ENCODE peak calls at places on chromosomes 1 and 21, in eight cellular contexts. One of them, this sample, is unnamed. For H3K27me3, the result is how much of the 10 kb centered on the place peaks cover.

GRCh38 chr1:97770376-97770775 is 150.5 kb downstream of the DPYD start:
- DNase-seq in AG04450: no peak
- DNase-seq in neural progenitor cell: no peak
- DNase-seq in trophoblast cell: no peak
- DNase-seq in CD4-positive, alpha-beta T cell: no peak
- DNase-seq in Peyer's patch: no peak
- DNase-seq in body of pancreas: no peak
- DNase-seq in right atrium auricular region: no peak
- DNase-seq in this sample: no peak

GRCh38 chr1:156310962-156311361 is 11.9 kb upstream of the VHLL start:
- DNase-seq in AG04450: no peak
- DNase-seq in neural progenitor cell: no peak
- DNase-seq in trophoblast cell: no peak
- DNase-seq in CD4-positive, alpha-beta T cell: no peak
- DNase-seq in Peyer's patch: no peak
- DNase-seq in body of pancreas: no peak
- DNase-seq in right atrium auricular region: no peak
- DNase-seq in this sample: peak

GRCh38 chr21:42499430-42500106 is 3.5 kb upstream of the RSPH1 start:
- DNase-seq in AG04450: no peak
- DNase-seq in neural progenitor cell: peak
- DNase-seq in trophoblast cell: no peak
- DNase-seq in CD4-positive, alpha-beta T cell: no peak
- DNase-seq in Peyer's patch: no peak
- DNase-seq in body of pancreas: no peak
- DNase-seq in right atrium auricular region: no peak
- DNase-seq in this sample: no peak

GRCh38 chr1:91124989-91125417 is 103.2 kb upstream of the ZNF644 start:
- DNase-seq in AG04450: no peak
- DNase-seq in neural progenitor cell: peak
- DNase-seq in trophoblast cell: no peak
- DNase-seq in CD4-positive, alpha-beta T cell: no peak
- DNase-seq in Peyer's patch: no peak
- DNase-seq in body of pancreas: peak
- DNase-seq in right atrium auricular region: no peak
- DNase-seq in this sample: no peak

GRCh38 chr1:65832296-65832695 is 39.6 kb downstream of the PDE4B start:
- DNase-seq in AG04450: no peak
- DNase-seq in neural progenitor cell: no peak
- DNase-seq in trophoblast cell: no peak
- DNase-seq in CD4-positive, alpha-beta T cell: no peak
- DNase-seq in Peyer's patch: no peak
- DNase-seq in body of pancreas: no peak
- DNase-seq in right atrium auricular region: no peak
- DNase-seq in this sample: no peak

GRCh38 chr1:193539731-193540459 is 353.5 kb upstream of the B3GALT2 start:
- DNase-seq in AG04450: no peak
- DNase-seq in neural progenitor cell: no peak
- DNase-seq in trophoblast cell: no peak
- DNase-seq in CD4-positive, alpha-beta T cell: no peak
- DNase-seq in Peyer's patch: peak
- DNase-seq in body of pancreas: no peak
- DNase-seq in right atrium auricular region: no peak
- DNase-seq in this sample: no peak

GRCh38 chr1:39406533-39407478 is 84.6 kb upstream of the BMP8A start:
- DNase-seq in AG04450: no peak
- DNase-seq in neural progenitor cell: peak
- DNase-seq in trophoblast cell: peak
- DNase-seq in CD4-positive, alpha-beta T cell: no peak
- DNase-seq in Peyer's patch: no peak
- DNase-seq in body of pancreas: no peak
- DNase-seq in right atrium auricular region: no peak
- DNase-seq in this sample: no peak

GRCh38 chr1:203346060-203346754 is 4.7 kb downstream of the FMOD start:
- DNase-seq in AG04450: no peak
- DNase-seq in neural progenitor cell: no peak
- DNase-seq in trophoblast cell: no peak
- DNase-seq in CD4-positive, alpha-beta T cell: no peak
- DNase-seq in Peyer's patch: no peak
- DNase-seq in body of pancreas: no peak
- DNase-seq in right atrium auricular region: no peak
- DNase-seq in this sample: peak

GRCh38 chr1:109112652-109113285 is 1.1 kb upstream of the ELAPOR1 start:
- DNase-seq in AG04450: peak
- DNase-seq in neural progenitor cell: peak
- DNase-seq in trophoblast cell: peak
- DNase-seq in CD4-positive, alpha-beta T cell: peak
- DNase-seq in Peyer's patch: peak
- DNase-seq in body of pancreas: peak
- DNase-seq in right atrium auricular region: peak
- DNase-seq in this sample: peak

GRCh38 chr1:109111386-109112055 is 2.4 kb upstream of the ELAPOR1 start:
- DNase-seq in AG04450: no peak
- DNase-seq in neural progenitor cell: no peak
- DNase-seq in trophoblast cell: no peak
- DNase-seq in CD4-positive, alpha-beta T cell: no peak
- DNase-seq in Peyer's patch: no peak
- DNase-seq in body of pancreas: no peak
- DNase-seq in right atrium auricular region: no peak
- DNase-seq in this sample: no peak

GRCh38 chr1:109109906-109110305 is 4.0 kb upstream of the ELAPOR1 start:
- DNase-seq in AG04450: no peak
- DNase-seq in neural progenitor cell: no peak
- DNase-seq in trophoblast cell: no peak
- DNase-seq in CD4-positive, alpha-beta T cell: no peak
- DNase-seq in Peyer's patch: no peak
- DNase-seq in body of pancreas: no peak
- DNase-seq in right atrium auricular region: no peak
- DNase-seq in this sample: no peak

GRCh38 chr1:109113787-109114568 is at the start of gene ELAPOR1:
- DNase-seq in AG04450: no peak
- DNase-seq in neural progenitor cell: peak
- DNase-seq in trophoblast cell: peak
- DNase-seq in CD4-positive, alpha-beta T cell: peak
- DNase-seq in Peyer's patch: peak
- DNase-seq in body of pancreas: peak
- DNase-seq in right atrium auricular region: no peak
- DNase-seq in this sample: peak

DNA sequence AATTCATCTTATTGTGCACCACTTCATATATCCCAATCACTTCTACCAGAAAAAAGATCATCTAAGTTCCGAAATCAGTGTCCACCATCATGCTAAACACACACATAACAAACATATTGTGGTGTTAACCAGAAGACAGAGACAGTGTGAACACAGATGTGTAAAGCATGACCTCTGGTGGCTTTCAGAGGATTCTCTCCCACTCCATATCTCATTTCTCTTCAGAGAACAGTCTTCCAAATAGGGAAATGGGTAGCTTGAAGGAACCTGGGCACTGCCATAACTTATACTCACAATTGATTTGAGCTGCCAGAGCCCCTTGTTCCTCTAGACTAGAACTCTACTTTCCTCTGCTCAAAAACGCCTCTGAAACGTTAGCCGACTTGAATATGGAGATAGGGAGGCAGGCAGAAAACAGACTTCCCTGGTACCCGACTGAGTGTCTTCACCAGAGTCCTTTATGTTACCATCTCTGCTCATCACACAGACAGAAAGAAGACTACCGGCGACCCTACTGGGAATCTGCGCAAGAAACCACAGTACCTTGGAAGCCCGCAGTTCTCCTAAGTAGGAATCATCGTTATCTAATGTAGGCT is 1.8 kb upstream of the ELAPOR1 start:
- DNase-seq in AG04450: no peak
- DNase-seq in neural progenitor cell: no peak
- DNase-seq in trophoblast cell: peak
- DNase-seq in CD4-positive, alpha-beta T cell: no peak
- DNase-seq in Peyer's patch: no peak
- DNase-seq in body of pancreas: no peak
- DNase-seq in right atrium auricular region: no peak
- DNase-seq in this sample: no peak
- H3K27ac ChIP-seq in AG04450: no peak
- H3K27ac ChIP-seq in neural progenitor cell: no peak
- H3K27ac ChIP-seq in trophoblast cell: no peak
- H3K27ac ChIP-seq in CD4-positive, alpha-beta T cell: no peak
- H3K27ac ChIP-seq in Peyer's patch: no peak
- H3K27ac ChIP-seq in body of pancreas: no peak
- H3K27ac ChIP-seq in right atrium auricular region: peak
- H3K27ac ChIP-seq in this sample: no peak

DNA sequence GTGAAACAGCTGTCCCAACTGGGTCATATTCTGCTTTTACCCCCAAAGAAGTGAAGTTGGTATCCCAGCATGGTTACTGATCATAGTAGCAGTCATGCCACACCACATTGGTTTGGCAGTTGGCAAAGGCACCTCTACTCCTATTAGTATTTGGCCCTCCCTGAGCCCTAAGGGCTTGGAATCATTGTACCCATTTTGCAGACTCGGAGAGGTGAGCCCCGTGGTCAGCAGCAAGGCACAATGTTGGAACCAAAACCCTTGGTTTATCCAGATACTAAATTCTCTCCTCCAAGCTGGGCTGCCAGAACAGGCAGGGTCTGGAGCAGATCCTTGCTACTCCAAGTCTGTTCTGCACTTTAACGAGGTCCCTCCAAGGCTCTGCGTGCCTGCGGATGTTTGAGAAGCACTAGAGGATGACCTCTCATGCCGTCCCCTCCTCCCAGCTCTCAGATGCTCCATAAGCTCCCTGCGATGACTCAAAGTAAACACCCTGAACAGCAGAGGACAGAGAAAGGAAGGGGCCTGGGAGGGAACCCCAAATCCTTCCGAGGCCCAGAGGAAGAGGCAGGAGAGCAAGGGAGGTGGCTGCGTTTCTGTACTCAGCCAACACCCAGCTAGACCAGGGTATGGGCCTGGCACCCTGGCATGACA is 89.3 kb downstream of the PAX7 start:
- DNase-seq in AG04450: no peak
- DNase-seq in neural progenitor cell: no peak
- DNase-seq in trophoblast cell: no peak
- DNase-seq in CD4-positive, alpha-beta T cell: no peak
- DNase-seq in Peyer's patch: no peak
- DNase-seq in body of pancreas: no peak
- DNase-seq in right atrium auricular region: no peak
- DNase-seq in this sample: no peak
- H3K27me3 ChIP-seq in AG04450: under half
- H3K27me3 ChIP-seq in neural progenitor cell: half or more
- H3K27me3 ChIP-seq in trophoblast cell: under half
- H3K27me3 ChIP-seq in CD4-positive, alpha-beta T cell: half or more
- H3K27me3 ChIP-seq in Peyer's patch: under half
- H3K27me3 ChIP-seq in body of pancreas: under half
- H3K27me3 ChIP-seq in right atrium auricular region: under half
- H3K27me3 ChIP-seq in this sample: half or more

DNA sequence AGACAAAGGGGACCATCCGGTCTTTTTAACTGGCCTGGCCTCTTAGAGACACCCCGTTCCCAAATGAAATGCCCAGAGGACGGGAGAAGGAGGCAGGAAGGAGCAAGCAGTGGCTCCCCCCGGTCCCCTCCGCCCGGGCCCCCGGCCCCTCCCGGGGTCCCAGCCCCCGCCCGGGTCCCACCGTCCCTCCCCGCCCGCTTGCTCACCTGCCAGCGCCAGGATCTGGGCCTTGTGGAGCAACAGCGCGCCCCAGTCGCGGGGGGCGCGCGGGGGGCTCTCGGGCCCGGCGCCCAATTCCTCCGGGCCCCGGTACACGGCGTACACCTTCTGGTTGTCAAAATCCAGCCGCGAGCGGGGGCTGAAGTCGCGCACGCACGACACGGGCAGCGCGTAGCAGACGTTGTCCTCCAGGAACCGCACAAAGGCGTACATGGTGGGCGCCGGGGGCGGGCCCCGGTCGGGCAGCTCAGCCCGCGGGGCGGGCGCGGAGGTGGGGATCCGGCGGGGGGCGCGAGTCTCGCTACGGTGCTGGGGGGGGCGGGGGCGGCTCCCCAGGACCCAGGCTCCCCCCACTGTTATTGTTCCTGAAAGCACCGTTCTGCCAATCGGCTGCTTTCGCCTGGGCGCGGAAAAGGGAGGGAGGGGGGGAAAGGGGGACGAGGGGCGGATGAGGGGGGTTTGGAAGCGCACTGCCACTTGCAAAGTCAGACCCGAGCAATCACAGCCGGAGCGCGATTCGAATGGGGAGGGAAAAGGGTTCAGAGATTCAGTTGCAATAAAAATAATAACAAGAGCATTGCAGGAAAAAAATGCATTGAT is at the start of gene BEND5:
- DNase-seq in AG04450: peak
- DNase-seq in neural progenitor cell: peak
- DNase-seq in trophoblast cell: no peak
- DNase-seq in CD4-positive, alpha-beta T cell: peak
- DNase-seq in Peyer's patch: peak
- DNase-seq in body of pancreas: peak
- DNase-seq in right atrium auricular region: no peak
- DNase-seq in this sample: peak
- H3K27ac ChIP-seq in AG04450: no peak
- H3K27ac ChIP-seq in neural progenitor cell: peak
- H3K27ac ChIP-seq in trophoblast cell: no peak
- H3K27ac ChIP-seq in CD4-positive, alpha-beta T cell: peak
- H3K27ac ChIP-seq in Peyer's patch: peak
- H3K27ac ChIP-seq in body of pancreas: peak
- H3K27ac ChIP-seq in right atrium auricular region: peak
- H3K27ac ChIP-seq in this sample: peak

GRCh38 chr1:147824776-147825175 is 64.4 kb upstream of the GJA5 start:
- DNase-seq in AG04450: no peak
- DNase-seq in neural progenitor cell: no peak
- DNase-seq in trophoblast cell: no peak
- DNase-seq in CD4-positive, alpha-beta T cell: no peak
- DNase-seq in Peyer's patch: no peak
- DNase-seq in body of pancreas: no peak
- DNase-seq in right atrium auricular region: no peak
- DNase-seq in this sample: no peak

GRCh38 chr1:147822292-147822691 is 61.9 kb upstream of the GJA5 start:
- DNase-seq in AG04450: no peak
- DNase-seq in neural progenitor cell: no peak
- DNase-seq in trophoblast cell: peak
- DNase-seq in CD4-positive, alpha-beta T cell: no peak
- DNase-seq in Peyer's patch: no peak
- DNase-seq in body of pancreas: no peak
- DNase-seq in right atrium auricular region: no peak
- DNase-seq in this sample: peak

GRCh38 chr1:147820898-147821297 is 60.5 kb upstream of the GJA5 start:
- DNase-seq in AG04450: no peak
- DNase-seq in neural progenitor cell: no peak
- DNase-seq in trophoblast cell: peak
- DNase-seq in CD4-positive, alpha-beta T cell: no peak
- DNase-seq in Peyer's patch: no peak
- DNase-seq in body of pancreas: no peak
- DNase-seq in right atrium auricular region: no peak
- DNase-seq in this sample: no peak

GRCh38 chr1:147825586-147825985 is 65.2 kb upstream of the GJA5 start:
- DNase-seq in AG04450: no peak
- DNase-seq in neural progenitor cell: no peak
- DNase-seq in trophoblast cell: no peak
- DNase-seq in CD4-positive, alpha-beta T cell: no peak
- DNase-seq in Peyer's patch: no peak
- DNase-seq in body of pancreas: no peak
- DNase-seq in right atrium auricular region: no peak
- DNase-seq in this sample: no peak

DNA sequence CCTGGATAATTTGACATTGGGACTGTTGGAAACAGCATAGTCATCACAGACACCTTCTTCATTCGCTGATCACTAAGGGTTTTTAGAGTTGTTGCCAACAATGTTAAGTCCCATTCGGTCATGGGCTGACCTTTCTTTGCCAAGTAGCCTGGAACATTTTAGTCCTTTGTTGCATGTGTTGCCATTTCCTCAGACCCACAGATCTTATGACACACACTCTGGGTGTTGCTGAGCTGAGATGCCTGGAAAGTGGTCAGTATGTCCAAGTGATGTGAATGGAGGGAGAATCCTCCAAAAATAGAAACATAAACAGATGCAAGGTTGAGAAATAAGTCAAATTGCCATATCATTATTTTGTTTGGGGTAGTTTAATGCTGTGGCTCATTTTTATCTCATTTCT is 61.5 kb upstream of the GJA5 start:
- DNase-seq in AG04450: no peak
- DNase-seq in neural progenitor cell: no peak
- DNase-seq in trophoblast cell: peak
- DNase-seq in CD4-positive, alpha-beta T cell: no peak
- DNase-seq in Peyer's patch: no peak
- DNase-seq in body of pancreas: peak
- DNase-seq in right atrium auricular region: peak
- DNase-seq in this sample: no peak
- H3K27me3 ChIP-seq in AG04450: under half
- H3K27me3 ChIP-seq in neural progenitor cell: under half
- H3K27me3 ChIP-seq in trophoblast cell: under half
- H3K27me3 ChIP-seq in CD4-positive, alpha-beta T cell: under half
- H3K27me3 ChIP-seq in Peyer's patch: under half
- H3K27me3 ChIP-seq in body of pancreas: under half
- H3K27me3 ChIP-seq in right atrium auricular region: under half
- H3K27me3 ChIP-seq in this sample: under half